ENCODE peak calls at places on chromosomes 11 and 22, in eight cellular contexts. X, C, Q, E, K, D, G and F are unnamed samples.
A peak's percentile ranks its signal among the peaks of the same experiment; 100 is the strongest.

GRCh38 chr11:93028959-93029536 is 59.6 kb downstream of the MTNR1B start:
- DNase-seq in G (no peak), C (no peak), K (no peak), E (no peak), D (no peak), X (no peak), Q (no peak), F (no peak)

GRCh38 chr22:42939941-42940653 is 74.9 kb downstream of the PACSIN2 start:
- DNase-seq in E (peak; percentile 79), K (peak; percentile 87), C (no peak), X (peak; percentile 82), Q (no peak), G (peak; percentile 32), D (no peak), F (peak; percentile 80)

GRCh38 chr22:44289429-44290171 is 23.2 kb downstream of the SHISAL1 start:
- DNase-seq in Q (no peak), C (no peak), X (no peak), D (no peak), K (no peak), E (no peak), G (peak; percentile 11), F (no peak)

GRCh38 chr11:870127-870413 is 27.4 kb downstream of the TSPAN4 start:
- DNase-seq in Q (no peak), C (no peak), G (no peak), X (no peak), K (no peak), E (no peak), D (no peak), F (no peak)

GRCh38 chr22:26131755-26132154 is 37.5 kb upstream of the SEZ6L start:
- DNase-seq in E (no peak), G (no peak), D (no peak), K (no peak), C (no peak), X (no peak), Q (no peak), F (no peak)

GRCh38 chr22:45441158-45441557 is 27.7 kb downstream of the RIBC2 start:
- DNase-seq in K (peak; percentile 48), E (peak; percentile 73), G (no peak), D (peak; percentile 43), X (peak; percentile 20), C (peak; percentile 45), Q (no peak), F (peak; percentile 74)

GRCh38 chr11:134539285-134539684 is 127.2 kb upstream of the B3GAT1 start:
- DNase-seq in C (no peak), D (no peak), X (no peak), K (no peak), Q (no peak), G (no peak), E (no peak), F (no peak)

GRCh38 chr11:30553521-30554110 is 32.5 kb downstream of the MPPED2 start:
- DNase-seq in Q (no peak), E (no peak), X (no peak), K (no peak), G (no peak), C (no peak), D (no peak), F (no peak)

GRCh38 chr11:111631666-111632039 is 29.4 kb downstream of the SIK2 start:
- DNase-seq in G (peak; percentile 53), X (peak; percentile 44), D (no peak), K (peak; percentile 56), E (peak; percentile 71), C (no peak), Q (no peak), F (peak; percentile 79)

DNA sequence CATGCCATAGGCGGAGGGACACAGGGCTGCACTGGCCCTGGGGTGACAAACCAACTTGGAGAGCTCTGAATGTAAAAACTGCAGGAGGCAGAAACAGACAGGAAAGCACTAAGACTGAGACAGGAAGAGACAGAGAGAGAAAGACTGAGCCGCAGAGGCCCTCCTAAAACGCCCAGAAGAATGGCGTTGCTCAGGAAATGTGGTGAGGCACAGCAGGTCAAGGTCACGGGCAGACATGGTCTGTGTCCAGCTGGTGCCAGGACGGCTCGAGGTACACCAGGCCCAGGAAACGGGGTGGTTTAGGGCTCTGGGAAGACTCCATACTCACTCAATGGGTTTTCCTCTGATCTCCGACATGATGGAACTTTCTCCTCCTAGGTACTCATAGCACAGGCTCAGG is 29.1 kb downstream of the MAFF start:
- DNase-seq in G (no peak), E (no peak), C (no peak), D (no peak), K (no peak), Q (peak; percentile 29), X (no peak), F (no peak)
- TF ChIP-seq CTCF in G (no peak), E (no peak), C (no peak), D (no peak), K (no peak), Q (no peak), X (no peak), F (no peak)

GRCh38 chr11:124864892-124865180 is 396 bp upstream of the ROBO3 start:
- DNase-seq in E (no peak), X (no peak), D (no peak), K (no peak), Q (no peak), C (no peak), G (no peak), F (no peak)

GRCh38 chr11:124864176-124864891 is 898 bp upstream of the ROBO3 start:
- DNase-seq in E (no peak), C (no peak), K (no peak), Q (no peak), G (no peak), X (no peak), D (no peak), F (no peak)

GRCh38 chr11:124865181-124865901 is at the start of gene ROBO3:
- DNase-seq in X (no peak), D (no peak), E (no peak), C (no peak), Q (no peak), K (no peak), G (no peak), F (no peak)

GRCh38 chr11:124867700-124868099 is 2.5 kb downstream of the ROBO3 start:
- DNase-seq in C (no peak), X (peak; percentile 42), D (no peak), K (peak; percentile 42), G (no peak), Q (peak; percentile 31), E (peak; percentile 49), F (peak; percentile 52)

GRCh38 chr11:124865902-124866851 is 945 bp downstream of the ROBO3 start:
- DNase-seq in Q (peak; percentile 74), D (no peak), C (no peak), G (no peak), E (peak; percentile 41), X (peak; percentile 49), K (no peak), F (peak; percentile 35)
- TF ChIP-seq CTCF in Q (no peak), D (peak; percentile 85), C (peak; percentile 88), G (peak; percentile 73), E (peak; percentile 57), X (peak; percentile 67), K (peak; percentile 72), F (peak; percentile 52)

GRCh38 chr11:118931576-118931975 is 5.8 kb upstream of the BCL9L start:
- DNase-seq in E (no peak), X (no peak), G (no peak), D (no peak), K (no peak), C (no peak), Q (no peak), F (no peak)

GRCh38 chr11:118930152-118930712 is 4.5 kb upstream of the BCL9L start:
- DNase-seq in C (peak; percentile 75), E (peak; percentile 80), Q (peak; percentile 92), X (peak; percentile 95), K (peak; percentile 69), D (peak; percentile 84), G (no peak), F (peak; percentile 80)

GRCh38 chr11:118928870-118929495 is 3.3 kb upstream of the BCL9L start:
- DNase-seq in D (peak; percentile 79), K (no peak), E (peak; percentile 64), X (peak; percentile 62), Q (no peak), C (no peak), G (no peak), F (peak; percentile 59)

GRCh38 chr11:118928108-118928869 is 2.6 kb upstream of the BCL9L start:
- DNase-seq in Q (peak; percentile 94), X (peak; percentile 98), C (peak; percentile 87), G (peak; percentile 78), K (peak; percentile 86), E (peak; percentile 96), D (peak; percentile 92), F (peak; percentile 94)

DNA sequence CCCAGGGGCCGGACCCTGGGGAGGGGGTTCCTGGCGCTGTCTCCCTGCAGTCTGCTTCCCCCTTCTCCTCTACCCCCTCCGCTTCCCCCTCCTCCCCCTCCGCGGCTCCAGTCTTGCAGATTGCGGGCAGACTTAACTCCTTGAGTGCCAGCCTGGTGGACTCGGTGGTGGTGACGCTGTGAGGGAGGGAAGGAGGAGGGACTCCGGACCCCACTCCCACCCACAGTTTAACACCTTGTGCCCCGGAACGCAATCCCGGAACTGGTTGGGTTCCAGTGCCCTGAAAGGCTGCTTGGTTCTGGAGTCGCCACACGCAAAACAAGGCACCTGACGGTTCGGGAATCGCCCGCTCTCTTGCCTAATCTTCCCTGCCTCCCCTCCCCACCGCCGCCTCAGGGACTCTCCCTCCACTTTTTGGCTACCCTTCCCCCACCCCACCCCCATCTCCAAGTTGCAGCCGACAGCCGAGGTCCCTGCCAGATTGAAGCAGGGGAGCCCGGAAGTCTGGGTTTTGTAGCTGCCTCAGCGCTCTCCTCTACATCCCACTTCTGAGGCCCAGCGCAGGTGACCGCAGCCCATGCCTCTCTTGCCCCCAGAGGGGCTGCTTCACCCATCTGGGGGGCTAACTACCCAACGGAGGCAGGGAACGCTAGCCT is 3.9 kb upstream of the BCL9L start:
- DNase-seq in Q (peak; percentile 89), D (peak; percentile 87), X (peak; percentile 88), C (peak; percentile 63), G (no peak), K (peak; percentile 75), E (peak; percentile 89), F (peak; percentile 90)
- TF ChIP-seq CTCF in Q (no peak), D (no peak), X (no peak), C (no peak), G (no peak), K (no peak), E (no peak), F (no peak)

DNA sequence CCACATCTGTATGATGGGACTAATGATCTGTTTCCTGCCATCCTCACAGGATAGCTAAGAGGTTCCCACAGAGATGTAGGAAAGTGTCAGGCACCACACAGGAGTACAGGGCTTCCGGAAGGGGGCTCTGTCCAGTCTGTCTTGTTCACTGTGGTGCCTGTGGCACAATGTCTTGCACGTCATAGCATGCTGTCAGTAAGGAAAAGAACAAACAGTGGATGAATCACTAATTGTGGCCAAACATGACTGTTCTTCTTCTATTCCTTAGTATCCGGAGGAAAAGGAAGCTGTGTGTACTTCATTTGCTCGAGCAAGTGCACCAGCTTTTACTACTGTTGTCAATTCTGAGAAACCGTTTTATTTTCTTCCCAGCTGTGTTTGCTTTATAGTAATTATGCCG is 73.4 kb upstream of the YWHAH start:
- DNase-seq in G (no peak), E (peak; percentile 30), K (peak; percentile 93), X (peak; percentile 79), Q (peak; percentile 46), C (no peak), D (no peak), F (peak; percentile 58)
- TF ChIP-seq CTCF in G (peak; percentile 11), E (peak; percentile 30), K (peak; percentile 79), X (no peak), Q (no peak), C (no peak), D (no peak), F (no peak)